ENCODE peak calls at places on chromosomes 5 and 9, in seven cellular contexts. I is uterus, K is sigmoid colon, A is H1, Q is adrenal gland, O is IMR-90, M is lower leg skin. E is an unnamed sample.

GRCh38 chr5:96794757-96795156 is 13.0 kb downstream of the ERAP1 start:
- DNase-seq in I (no peak), K (no peak), A (no peak), Q (no peak), O (no peak), M (no peak), E (no peak)

GRCh38 chr9:131475111-131475955 is 27.4 kb upstream of the POMT1 start:
- DNase-seq in I (no peak), K (peak; percentile 64), A (no peak), Q (no peak), O (no peak), M (no peak), E (no peak)

GRCh38 chr5:172426086-172426485 is 28.2 kb downstream of the SH3PXD2B start:
- DNase-seq in I (no peak), K (no peak), A (no peak), Q (no peak), O (no peak), M (peak; percentile 88), E (no peak)

GRCh38 chr9:116238225-116238624 is 84.6 kb downstream of the PAPPA start:
- DNase-seq in I (no peak), K (no peak), A (no peak), Q (no peak), O (peak; percentile 93), M (no peak), E (no peak)

GRCh38 chr5:4095918-4096630 is 500.4 kb downstream of the IRX1 start:
- DNase-seq in I (no peak), K (no peak), A (no peak), Q (no peak), O (no peak), M (no peak), E (no peak)

GRCh38 chr9:38277601-38278200 is 114.8 kb upstream of the ALDH1B1 start:
- DNase-seq in I (no peak), K (no peak), A (no peak), Q (no peak), O (no peak), M (peak; percentile 48), E (peak; percentile 26)

GRCh38 chr9:94591876-94592275 is 1.7 kb downstream of the FBP2 start:
- DNase-seq in I (no peak), K (no peak), A (no peak), Q (no peak), O (no peak), M (peak; percentile 46), E (no peak)

GRCh38 chr5:3842591-3842990 is 247.0 kb downstream of the IRX1 start:
- DNase-seq in I (no peak), K (no peak), A (no peak), Q (no peak), O (no peak), M (no peak), E (no peak)

GRCh38 chr9:127796225-127796813 is 6.4 kb upstream of the FPGS start:
- DNase-seq in I (peak; percentile 79), K (peak; percentile 84), A (no peak), Q (peak; percentile 92), O (peak; percentile 38), M (no peak), E (no peak)

GRCh38 chr5:65769539-65769938 is 47.5 kb downstream of the NLN start:
- DNase-seq in I (no peak), K (no peak), A (no peak), Q (no peak), O (peak; percentile 95), M (no peak), E (no peak)

GRCh38 chr9:119961774-119962408 is 592.7 kb upstream of the BRINP1 start:
- DNase-seq in I (no peak), K (no peak), A (peak; percentile 44), Q (peak; percentile 41), O (peak; percentile 29), M (no peak), E (peak; percentile 33)

GRCh38 chr5:138289296-138289695 is 14.9 kb upstream of the GFRA3 start:
- DNase-seq in I (no peak), K (no peak), A (no peak), Q (no peak), O (no peak), M (no peak), E (no peak)

GRCh38 chr5:142677212-142677611 is 8.7 kb downstream of the FGF1 start:
- DNase-seq in I (no peak), K (no peak), A (no peak), Q (no peak), O (peak; percentile 61), M (no peak), E (no peak)
- TF ChIP-seq CTCF in I (no peak), K (no peak), A (no peak), Q (no peak), O (no peak), M (no peak), E (no peak)

GRCh38 chr9:129109504-129109903 is 1.1 kb downstream of the CRAT start:
- DNase-seq in I (peak; percentile 50), K (peak; percentile 86), A (no peak), Q (no peak), O (no peak), M (peak; percentile 95), E (peak; percentile 49)

GRCh38 chr9:129111762-129112151 is 542 bp downstream of the PTPA start:
- DNase-seq in I (no peak), K (no peak), A (no peak), Q (no peak), O (peak; percentile 45), M (no peak), E (peak; percentile 49)

GRCh38 chr9:129109952-129110739 is 447 bp downstream of the CRAT start:
- DNase-seq in I (peak; percentile 44), K (peak; percentile 74), A (no peak), Q (peak; percentile 64), O (peak; percentile 28), M (no peak), E (peak; percentile 32)

GRCh38 chr9:129110740-129111142 is at the start of gene CRAT:
- DNase-seq in I (peak; percentile 97), K (peak; percentile 99), A (peak; percentile 84), Q (peak; percentile 99), O (peak; percentile 90), M (peak; percentile 99), E (peak; percentile 99)

GRCh38 chr9:129111143-129111761 is at the start of gene PTPA:
- DNase-seq in I (peak; percentile 86), K (peak; percentile 93), A (peak; percentile 69), Q (peak; percentile 86), O (peak; percentile 85), M (peak; percentile 96), E (peak; percentile 88)
- TF ChIP-seq POLR2A in I (no peak), K (no peak), A (no peak), Q (no peak), O (peak; percentile 8), M (no peak), E (peak; percentile 21)

GRCh38 chr5:154849791-154850201 is 607 bp downstream of the FAXDC2 start:
- DNase-seq in I (no peak), K (no peak), A (no peak), Q (no peak), O (peak; percentile 47), M (no peak), E (no peak)
- TF ChIP-seq CTCF in I (no peak), K (no peak), A (no peak), Q (no peak), O (peak; percentile 7), M (no peak), E (no peak)

DNA sequence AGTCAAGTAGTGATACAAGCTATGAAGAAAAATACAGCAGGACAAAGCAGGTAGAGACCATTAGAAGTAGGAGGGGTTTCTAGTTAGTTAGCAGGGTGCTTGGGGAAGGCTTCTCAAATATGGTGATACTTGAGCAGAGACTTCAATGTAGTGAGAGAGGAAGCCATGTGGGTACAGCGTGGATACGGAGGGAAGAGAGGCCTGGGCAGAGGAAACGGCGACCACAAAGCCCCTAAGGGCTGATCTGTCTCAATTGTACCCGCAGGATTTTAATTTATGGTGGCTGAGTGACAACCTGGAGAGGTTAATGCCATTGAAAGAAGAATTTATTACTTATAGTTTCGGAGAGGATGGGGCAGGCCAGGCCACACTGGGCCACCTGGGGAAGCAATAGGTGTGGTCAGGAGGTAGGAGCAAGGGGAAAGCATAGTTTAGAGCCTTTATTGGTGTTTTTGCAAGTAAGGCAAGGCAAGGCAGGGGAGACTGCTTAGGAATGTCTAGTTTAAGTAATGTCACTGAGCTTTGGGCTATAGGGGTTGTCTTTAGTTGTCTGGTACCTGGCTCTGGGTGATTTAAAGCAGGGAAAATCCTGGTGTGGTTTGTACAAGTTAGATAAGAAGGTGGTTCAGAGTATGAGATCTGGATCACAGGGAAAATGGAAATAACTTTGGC is 42.7 kb downstream of the GCNT4 start:
- DNase-seq in I (no peak), K (no peak), A (no peak), Q (no peak), O (no peak), M (no peak), E (no peak)
- TF ChIP-seq POLR2A in I (no peak), K (no peak), A (no peak), Q (no peak), O (no peak), M (no peak), E (no peak)

GRCh38 chr9:96655198-96655851 is at the start of gene PRXL2C:
- DNase-seq in I (peak; percentile 85), K (peak; percentile 94), A (no peak), Q (peak; percentile 83), O (peak; percentile 52), M (peak; percentile 97), E (peak; percentile 90)

GRCh38 chr9:96649620-96650323 is 5.3 kb downstream of the PRXL2C start:
- DNase-seq in I (no peak), K (no peak), A (no peak), Q (no peak), O (no peak), M (no peak), E (no peak)

GRCh38 chr9:96651626-96652025 is 3.5 kb downstream of the PRXL2C start:
- DNase-seq in I (no peak), K (no peak), A (no peak), Q (no peak), O (peak; percentile 51), M (no peak), E (no peak)

GRCh38 chr9:96654450-96655197 is 493 bp downstream of the PRXL2C start:
- DNase-seq in I (peak; percentile 81), K (peak; percentile 92), A (no peak), Q (peak; percentile 76), O (peak; percentile 86), M (peak; percentile 96), E (peak; percentile 81)
- TF ChIP-seq CTCF in I (peak; percentile 51), K (no peak), A (peak; percentile 12), Q (no peak), O (peak; percentile 24), M (no peak), E (no peak)

GRCh38 chr9:7053903-7054302 is 296.1 kb downstream of the KDM4C start:
- DNase-seq in I (no peak), K (no peak), A (no peak), Q (no peak), O (no peak), M (no peak), E (no peak)
- TF ChIP-seq POLR2A in I (no peak), K (no peak), A (no peak), Q (no peak), O (no peak), M (no peak), E (no peak)

GRCh38 chr9:28318515-28318914 is 745.2 kb upstream of the C9orf72 start:
- DNase-seq in I (no peak), K (no peak), A (no peak), Q (no peak), O (no peak), M (no peak), E (no peak)

GRCh38 chr9:28317706-28318210 is 744.5 kb upstream of the C9orf72 start:
- DNase-seq in I (no peak), K (no peak), A (no peak), Q (no peak), O (no peak), M (no peak), E (no peak)
- TF ChIP-seq CTCF in I (no peak), K (no peak), A (no peak), Q (no peak), O (no peak), M (no peak), E (no peak)

E was measured in transverse colon.